ENCODE peak calls at places on chromosome 10, in seven cellular contexts. X is sciatic nerve; O is T-helper 9 cell; Y is NCI-H748 treated with DMSO at 0.1 percent for 48 hours; Z is activated CD4-positive, alpha-beta T cell treated with anti-CD3 and anti-CD28 coated beads for 36 hours; M is memory B cell; T is NCI-H1930. E is an unnamed sample.

GRCh38 chr10:131474426-131474825 is 162.9 kb upstream of the TCERG1L start:
- DNase-seq in M (no peak), Z (no peak), Y (no peak), X (no peak), T (no peak), O (no peak), E (no peak)

GRCh38 chr10:126598009-126598408 is 72.5 kb downstream of the C10orf90 start:
- DNase-seq in T (no peak), O (no peak), X (no peak), M (no peak), Y (peak), Z (peak), E (peak)

GRCh38 chr10:91088300-91089140 is 131.9 kb upstream of the PCGF5 start:
- DNase-seq in O (no peak), T (no peak), X (no peak), Y (no peak), M (no peak), Z (no peak), E (no peak)

GRCh38 chr10:3874988-3875841 is 90.2 kb upstream of the KLF6 start:
- DNase-seq in Y (no peak), M (peak), T (no peak), X (no peak), O (peak), Z (no peak), E (peak)

GRCh38 chr10:124587811-124588211 is 126.2 kb downstream of the LHPP start:
- DNase-seq in T (no peak), X (no peak), Y (no peak), Z (no peak), O (no peak), M (no peak), E (no peak)

GRCh38 chr10:69631566-69631965 is 1.5 kb downstream of the FAM241B start:
- DNase-seq in Z (no peak), X (no peak), Y (no peak), O (no peak), T (no peak), M (no peak), E (no peak)

GRCh38 chr10:49094707-49095106 is 20.6 kb downstream of the VSTM4 start:
- DNase-seq in Z (no peak), M (no peak), T (no peak), O (no peak), X (peak), Y (no peak), E (no peak)

GRCh38 chr10:12902135-12902572 is 99.4 kb downstream of the CCDC3 start:
- DNase-seq in X (no peak), T (peak), Z (peak), O (peak), M (peak), Y (peak), E (peak)

GRCh38 chr10:119479532-119479931 is 63.0 kb downstream of the RGS10 start:
- DNase-seq in Z (no peak), O (no peak), Y (no peak), X (no peak), M (no peak), T (no peak), E (no peak)

GRCh38 chr10:44398271-44398670 is 13.4 kb upstream of the CXCL12 start:
- DNase-seq in T (no peak), M (no peak), Z (no peak), O (no peak), Y (no peak), X (no peak), E (no peak)

GRCh38 chr10:35329520-35329919 is 6.8 kb upstream of the CCNY start:
- DNase-seq in M (no peak), O (no peak), X (no peak), Z (no peak), T (no peak), Y (no peak), E (no peak)

E was measured in activated CD4-positive, alpha-beta memory T cell treated with anti-CD3 and anti-CD28 coated beads for 36 hours.